ENCODE peak calls at places on chromosome 9, in four cellular contexts. One of them, this sample, is unnamed.

GRCh38 chr9:114836769-114837168 is 30.9 kb upstream of the TNFSF15 start:
- DNase-seq in H1: no peak
- DNase-seq in K562: no peak
- DNase-seq in GM12878: no peak
- DNase-seq in this sample: no peak

GRCh38 chr9:108163321-108164005 is 673.9 kb upstream of the KLF4 start:
- DNase-seq in GM12878: no peak
- DNase-seq in K562: peak
- DNase-seq in H1: no peak
- DNase-seq in this sample: no peak

GRCh38 chr9:121857941-121858340 is 206.5 kb downstream of the DAB2IP start:
- DNase-seq in K562: no peak
- DNase-seq in GM12878: no peak
- DNase-seq in H1: no peak
- DNase-seq in this sample: no peak

GRCh38 chr9:114724741-114725140 is 42.7 kb upstream of the TEX48 start:
- DNase-seq in K562: no peak
- DNase-seq in H1: no peak
- DNase-seq in GM12878: no peak
- DNase-seq in this sample: no peak

GRCh38 chr9:106892632-106893031 is 29.7 kb downstream of the ZNF462 start:
- DNase-seq in K562: no peak
- DNase-seq in H1: peak
- DNase-seq in GM12878: no peak
- DNase-seq in this sample: peak

GRCh38 chr9:130664191-130665028 is at the start of gene PRDM12:
- DNase-seq in H1: no peak
- DNase-seq in K562: no peak
- DNase-seq in GM12878: no peak
- DNase-seq in this sample: no peak

GRCh38 chr9:114671605-114672004 is 10.4 kb downstream of the TEX48 start:
- DNase-seq in K562: no peak
- DNase-seq in H1: no peak
- DNase-seq in GM12878: no peak
- DNase-seq in this sample: no peak

GRCh38 chr9:93085676-93086075 is 10.3 kb upstream of the CARD19 start:
- DNase-seq in H1: no peak
- DNase-seq in GM12878: no peak
- DNase-seq in K562: no peak
- DNase-seq in this sample: no peak

GRCh38 chr9:99925542-99925941 is 19.1 kb downstream of the STX17 start:
- DNase-seq in K562: no peak
- DNase-seq in H1: no peak
- DNase-seq in GM12878: no peak
- DNase-seq in this sample: no peak

GRCh38 chr9:99936947-99937587 is 30.6 kb downstream of the STX17 start:
- DNase-seq in K562: no peak
- DNase-seq in GM12878: no peak
- DNase-seq in H1: no peak
- DNase-seq in this sample: no peak

GRCh38 chr9:99929652-99930051 is 23.2 kb downstream of the STX17 start:
- DNase-seq in H1: no peak
- DNase-seq in K562: no peak
- DNase-seq in GM12878: no peak
- DNase-seq in this sample: no peak

GRCh38 chr9:99931155-99931840 is 24.8 kb downstream of the STX17 start:
- DNase-seq in H1: no peak
- DNase-seq in GM12878: no peak
- DNase-seq in K562: no peak
- DNase-seq in this sample: no peak
- TF ChIP-seq MAX in H1: no peak
- TF ChIP-seq MAX in GM12878: no peak
- TF ChIP-seq MAX in K562: no peak
- TF ChIP-seq MAX in this sample: no peak

DNA sequence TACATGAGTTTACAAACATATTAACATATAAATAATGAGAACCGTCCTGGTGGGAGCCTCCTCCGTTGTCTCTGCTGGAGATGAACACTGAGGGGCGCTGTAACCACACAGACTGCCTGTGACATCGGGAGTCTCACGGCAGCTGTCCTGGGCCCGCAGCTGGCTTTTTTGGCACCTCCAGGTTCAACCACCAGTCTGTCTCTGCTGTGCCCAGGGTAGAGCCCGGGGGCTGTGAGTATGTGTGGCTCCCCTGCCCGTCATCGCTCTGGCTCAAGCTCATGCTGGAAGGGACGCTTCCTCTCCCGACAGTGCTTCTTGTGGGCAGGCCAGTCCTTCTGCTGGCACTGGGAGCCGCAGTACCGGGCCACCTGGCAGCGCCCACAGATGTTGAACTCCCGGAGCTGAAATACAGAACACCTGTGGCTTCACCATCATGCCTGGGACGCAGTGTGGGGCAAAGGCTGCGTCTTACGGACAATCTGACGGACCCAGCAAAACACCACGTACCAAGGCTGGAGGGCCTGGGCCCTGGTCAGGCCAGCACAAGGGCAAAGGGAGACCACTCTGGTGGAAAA is 3.6 kb upstream of the DPH7 start:
- DNase-seq in GM12878: no peak
- DNase-seq in K562: peak
- DNase-seq in H1: no peak
- DNase-seq in this sample: no peak
- TF ChIP-seq EGR1 in GM12878: no peak
- TF ChIP-seq EGR1 in K562: no peak
- TF ChIP-seq EGR1 in H1: no peak
- TF ChIP-seq EGR1 in this sample: no peak

GRCh38 chr9:99040911-99041582 is 63.9 kb upstream of the TGFBR1 start:
- DNase-seq in K562: no peak
- DNase-seq in GM12878: no peak
- DNase-seq in H1: no peak
- DNase-seq in this sample: no peak
- TF ChIP-seq MAX in K562: no peak
- TF ChIP-seq MAX in GM12878: no peak
- TF ChIP-seq MAX in H1: no peak
- TF ChIP-seq MAX in this sample: no peak

DNA sequence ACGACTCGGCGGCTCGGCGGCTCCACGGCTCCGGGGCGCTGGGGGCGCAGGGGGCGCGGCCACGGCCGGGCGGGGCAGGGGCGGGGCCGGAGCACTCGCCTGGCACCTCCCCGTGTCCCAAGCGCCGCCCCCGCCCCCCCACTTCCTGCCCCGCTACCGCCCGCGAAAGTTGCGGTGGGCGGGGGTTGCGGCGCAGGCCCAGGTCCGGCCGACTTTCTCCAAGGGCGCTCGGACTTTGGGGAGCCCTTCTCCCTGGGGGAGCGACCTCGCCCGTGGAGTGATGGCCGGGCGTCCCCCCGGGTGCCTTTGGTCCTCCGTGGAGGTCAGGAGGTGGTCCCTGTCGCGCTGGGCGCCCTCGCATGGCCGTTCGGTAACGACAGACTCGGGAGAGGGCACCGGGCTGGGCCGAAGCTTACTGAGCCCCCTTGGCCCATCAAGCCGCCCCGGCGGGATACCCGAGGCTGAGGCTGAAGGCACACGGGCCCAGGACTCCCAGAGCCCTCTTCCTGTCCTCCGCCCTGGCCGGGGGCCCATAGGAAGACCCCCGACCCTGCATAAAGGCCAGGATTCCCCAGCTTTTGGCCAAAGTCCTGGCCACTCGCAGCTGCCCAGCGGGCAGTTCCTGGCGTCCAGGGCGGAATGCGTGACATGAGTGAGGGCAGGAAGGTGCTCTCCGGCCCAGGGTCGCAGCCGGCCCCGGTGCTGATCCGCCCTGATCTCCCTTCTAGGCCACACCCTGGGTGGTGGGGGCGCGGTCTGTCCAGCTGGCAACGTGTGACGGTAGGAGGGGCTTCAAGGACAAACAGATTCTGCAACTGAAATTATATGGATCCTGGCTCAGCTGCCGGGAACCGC is 883 bp upstream of the VAV2 start:
- DNase-seq in K562: peak
- DNase-seq in GM12878: no peak
- DNase-seq in H1: peak
- DNase-seq in this sample: peak
- TF ChIP-seq EGR1 in K562: peak
- TF ChIP-seq EGR1 in GM12878: peak
- TF ChIP-seq EGR1 in H1: no peak
- TF ChIP-seq EGR1 in this sample: no peak

GRCh38 chr9:35258665-35259474 is 97.1 kb downstream of the UNC13B start:
- DNase-seq in K562: peak
- DNase-seq in H1: no peak
- DNase-seq in GM12878: no peak
- DNase-seq in this sample: peak
- TF ChIP-seq MAX in K562: no peak
- TF ChIP-seq MAX in H1: no peak
- TF ChIP-seq MAX in GM12878: no peak
- TF ChIP-seq MAX in this sample: no peak

GRCh38 chr9:16275795-16276624 is 594.5 kb downstream of the BNC2 start:
- DNase-seq in H1: no peak
- DNase-seq in K562: no peak
- DNase-seq in GM12878: no peak
- DNase-seq in this sample: no peak
- TF ChIP-seq EGR1 in H1: no peak
- TF ChIP-seq EGR1 in K562: no peak
- TF ChIP-seq EGR1 in GM12878: no peak
- TF ChIP-seq EGR1 in this sample: no peak

GRCh38 chr9:78707481-78707977 is 410.6 kb downstream of the PSAT1 start:
- DNase-seq in GM12878: peak
- DNase-seq in K562: no peak
- DNase-seq in H1: no peak
- DNase-seq in this sample: no peak
- TF ChIP-seq MAX in GM12878: no peak
- TF ChIP-seq MAX in K562: no peak
- TF ChIP-seq MAX in H1: no peak
- TF ChIP-seq MAX in this sample: no peak

This sample was measured in HCT116.